ENCODE peak calls at places on chromosomes 13 and 19, in nine cellular contexts. O is brain microvascular endothelial cell; X is left ventricle myocardium inferior; Y is breast epithelium; D is prostate gland; K is psoas muscle; U is body of pancreas; P is heart left ventricle; J is CD8-positive, alpha-beta T cell. T is an unnamed sample. For H3K27me3, the result is how much of the 10 kb centered on the place peaks cover.

GRCh38 chr19:52640916-52641315 is 2.8 kb upstream of the ZNF83 start:
- DNase-seq in O (no peak), X (no peak), Y (no peak), D (no peak), K (no peak), U (no peak), P (no peak), J (no peak), T (no peak)

GRCh38 chr19:15264061-15264932 is 32.0 kb upstream of the EPHX3 start:
- DNase-seq in O (peak), X (peak), Y (peak), D (peak), K (peak), U (peak), P (peak), J (peak), T (no peak)

GRCh38 chr13:94678845-94679244 is 33.5 kb downstream of the SOX21 start:
- DNase-seq in O (no peak), X (no peak), Y (no peak), D (no peak), K (no peak), U (no peak), P (no peak), J (no peak), T (no peak)

GRCh38 chr13:106846571-106846970 is 278.6 kb upstream of the ARGLU1 start:
- DNase-seq in O (no peak), X (no peak), Y (no peak), D (no peak), K (no peak), U (no peak), P (no peak), J (no peak), T (no peak)

GRCh38 chr13:93344048-93344447 is 117.4 kb downstream of the GPC6 start:
- DNase-seq in O (no peak), X (no peak), Y (no peak), D (no peak), K (no peak), U (no peak), P (no peak), J (no peak), T (no peak)

GRCh38 chr19:44529541-44529940 is at the start of gene CEACAM20:
- DNase-seq in O (no peak), X (no peak), Y (no peak), D (no peak), K (no peak), U (no peak), P (no peak), J (no peak), T (no peak)

GRCh38 chr13:41411536-41411935 is 45.8 kb upstream of the RGCC start:
- DNase-seq in O (peak), X (no peak), Y (no peak), D (peak), K (no peak), U (no peak), P (no peak), J (no peak), T (no peak)

GRCh38 chr13:78999494-78999893 is 340.5 kb upstream of the OBI1 start:
- DNase-seq in O (no peak), X (no peak), Y (no peak), D (no peak), K (no peak), U (no peak), P (no peak), J (no peak), T (no peak)

GRCh38 chr13:73496711-73497110 is 437.9 kb downstream of the KLF5 start:
- DNase-seq in O (no peak), X (no peak), Y (no peak), D (no peak), K (no peak), U (no peak), P (no peak), J (no peak), T (no peak)

GRCh38 chr13:79385694-79386093 is 20.4 kb downstream of the RBM26 start:
- DNase-seq in O (no peak), X (no peak), Y (no peak), D (no peak), K (no peak), U (no peak), P (no peak), J (no peak), T (no peak)

GRCh38 chr13:100753391-100753790 is 78.8 kb upstream of the TMTC4 start:
- DNase-seq in O (no peak), X (no peak), Y (no peak), D (no peak), K (no peak), U (no peak), P (no peak), J (no peak), T (no peak)

GRCh38 chr13:84885868-84886267 is 913.4 kb downstream of the SLITRK6 start:
- DNase-seq in O (no peak), X (no peak), Y (no peak), D (no peak), K (no peak), U (no peak), P (no peak), J (no peak), T (no peak)

GRCh38 chr19:11138659-11139526 is 16.7 kb downstream of the SPC24 start:
- DNase-seq in O (peak), X (peak), Y (no peak), D (no peak), K (peak), U (peak), P (peak), J (no peak), T (no peak)

GRCh38 chr13:73336789-73337188 is 278.0 kb downstream of the KLF5 start:
- DNase-seq in O (no peak), X (no peak), Y (no peak), D (no peak), K (no peak), U (no peak), P (no peak), J (no peak), T (peak)

GRCh38 chr19:7860902-7861618 is 13.1 kb downstream of the PRR36 start:
- DNase-seq in O (no peak), X (no peak), Y (no peak), D (no peak), K (no peak), U (no peak), P (peak), J (no peak), T (no peak)

GRCh38 chr13:46553521-46553885 is 533 bp downstream of the LRCH1 start:
- DNase-seq in O (no peak), X (no peak), Y (peak), D (peak), K (no peak), U (no peak), P (no peak), J (peak), T (no peak)

GRCh38 chr19:44566984-44567383 is 37.5 kb upstream of the CEACAM20 start:
- DNase-seq in O (no peak), X (no peak), Y (no peak), D (no peak), K (no peak), U (no peak), P (no peak), J (no peak), T (no peak)

GRCh38 chr13:34469212-34469983 is 472.7 kb upstream of the NBEA start:
- DNase-seq in O (no peak), X (no peak), Y (no peak), D (peak), K (no peak), U (no peak), P (no peak), J (no peak), T (no peak)

GRCh38 chr19:34067861-34068271 is 104.4 kb upstream of the LSM14A start:
- DNase-seq in O (peak), X (no peak), Y (no peak), D (no peak), K (no peak), U (peak), P (no peak), J (no peak), T (no peak)

GRCh38 chr19:38437917-38438316 is 4.4 kb downstream of the RYR1 start:
- DNase-seq in O (no peak), X (no peak), Y (no peak), D (no peak), K (no peak), U (no peak), P (no peak), J (no peak), T (no peak)

GRCh38 chr13:113639661-113640262 is 18.2 kb downstream of the ATP4B start:
- DNase-seq in O (no peak), X (peak), Y (peak), D (no peak), K (no peak), U (peak), P (peak), J (no peak), T (no peak)

GRCh38 chr13:21304256-21304655 is 127.8 kb downstream of the MRPL57 start:
- DNase-seq in O (no peak), X (no peak), Y (no peak), D (no peak), K (no peak), U (no peak), P (no peak), J (no peak), T (no peak)

GRCh38 chr19:17866312-17867012 is 5.3 kb upstream of the SLC5A5 start:
- DNase-seq in O (no peak), X (no peak), Y (no peak), D (no peak), K (no peak), U (no peak), P (no peak), J (no peak), T (no peak)

GRCh38 chr13:50798923-50799322 is 44.6 kb downstream of the DLEU7 start:
- DNase-seq in O (peak), X (no peak), Y (no peak), D (no peak), K (no peak), U (no peak), P (no peak), J (no peak), T (no peak)

GRCh38 chr19:19746286-19747213 is 13.6 kb upstream of the ZNF14 start:
- DNase-seq in O (no peak), X (no peak), Y (no peak), D (no peak), K (no peak), U (no peak), P (no peak), J (no peak), T (no peak)

GRCh38 chr13:75830842-75831241 is 194.7 kb downstream of the LMO7 start:
- DNase-seq in O (no peak), X (no peak), Y (no peak), D (no peak), K (no peak), U (no peak), P (no peak), J (no peak), T (no peak)

GRCh38 chr13:98972627-98973026 is 5.2 kb downstream of the DOCK9 start:
- DNase-seq in O (peak), X (no peak), Y (no peak), D (no peak), K (no peak), U (no peak), P (no peak), J (no peak), T (peak)

DNA sequence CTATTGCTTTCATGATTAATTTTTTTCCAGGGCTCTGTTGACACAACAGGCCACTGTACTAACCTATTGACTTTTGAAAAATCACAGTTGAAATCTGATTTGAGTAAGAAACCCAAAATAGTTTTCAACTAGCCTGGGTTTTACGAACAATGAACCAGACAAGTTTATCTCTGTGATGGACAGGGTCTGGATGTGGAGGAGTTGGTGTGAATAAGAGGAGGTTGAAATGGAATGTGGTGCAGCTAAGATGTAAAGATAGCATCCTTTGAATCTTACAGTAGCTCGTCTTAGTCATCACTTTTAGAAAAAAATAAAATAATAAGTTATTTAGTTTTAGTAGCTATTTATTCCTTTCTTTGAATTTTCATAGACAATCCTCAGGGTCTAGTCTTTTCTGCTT is 8.3 kb upstream of the OXGR1 start:
- DNase-seq in O (peak), X (no peak), Y (no peak), D (no peak), K (no peak), U (no peak), P (no peak), J (no peak), T (no peak)
- H3K27me3 ChIP-seq in O (under half), X (under half), Y (under half), D (under half), K (under half), U (under half), P (under half), J (under half), T (under half)

DNA sequence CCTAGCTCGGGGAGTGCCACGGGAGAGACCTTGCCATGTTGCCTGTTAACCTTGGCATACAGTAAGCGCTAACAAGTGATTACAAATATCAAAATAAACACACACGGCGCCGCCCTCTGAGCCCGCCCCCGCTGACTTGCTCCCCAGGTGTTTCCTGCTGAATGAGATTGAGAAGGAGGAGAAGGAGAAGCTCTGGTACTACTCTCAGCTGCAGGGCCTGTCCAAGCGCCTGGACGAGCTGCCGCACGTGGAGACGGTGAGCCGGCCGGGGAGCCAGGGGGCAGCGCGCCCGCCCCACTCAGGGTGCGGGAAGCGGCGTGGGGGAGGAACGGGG is 5.0 kb downstream of the APC2 start:
- DNase-seq in O (no peak), X (no peak), Y (no peak), D (no peak), K (no peak), U (no peak), P (no peak), J (no peak), T (no peak)
- H3K27me3 ChIP-seq in O (half or more), X (half or more), Y (half or more), D (under half), K (half or more), U (under half), P (half or more), J (half or more), T (half or more)

GRCh38 chr19:1750343-1751021 is 2.8 kb upstream of the ONECUT3 start:
- DNase-seq in O (no peak), X (no peak), Y (no peak), D (no peak), K (no peak), U (no peak), P (no peak), J (no peak), T (no peak)
- H3K27me3 ChIP-seq in O (half or more), X (half or more), Y (half or more), D (half or more), K (half or more), U (under half), P (half or more), J (half or more), T (half or more)

GRCh38 chr19:50711805-50712204 is 7.8 kb downstream of the SHANK1 start:
- DNase-seq in O (no peak), X (no peak), Y (no peak), D (no peak), K (no peak), U (no peak), P (peak), J (no peak), T (no peak)

GRCh38 chr19:50712833-50713232 is 6.8 kb downstream of the SHANK1 start:
- DNase-seq in O (no peak), X (no peak), Y (no peak), D (no peak), K (no peak), U (no peak), P (peak), J (no peak), T (no peak)

GRCh38 chr19:50716178-50717025 is 3.2 kb downstream of the SHANK1 start:
- DNase-seq in O (no peak), X (no peak), Y (no peak), D (no peak), K (no peak), U (no peak), P (peak), J (no peak), T (no peak)

GRCh38 chr19:50711196-50711595 is 8.4 kb downstream of the SHANK1 start:
- DNase-seq in O (no peak), X (no peak), Y (no peak), D (no peak), K (no peak), U (no peak), P (peak), J (no peak), T (no peak)

DNA sequence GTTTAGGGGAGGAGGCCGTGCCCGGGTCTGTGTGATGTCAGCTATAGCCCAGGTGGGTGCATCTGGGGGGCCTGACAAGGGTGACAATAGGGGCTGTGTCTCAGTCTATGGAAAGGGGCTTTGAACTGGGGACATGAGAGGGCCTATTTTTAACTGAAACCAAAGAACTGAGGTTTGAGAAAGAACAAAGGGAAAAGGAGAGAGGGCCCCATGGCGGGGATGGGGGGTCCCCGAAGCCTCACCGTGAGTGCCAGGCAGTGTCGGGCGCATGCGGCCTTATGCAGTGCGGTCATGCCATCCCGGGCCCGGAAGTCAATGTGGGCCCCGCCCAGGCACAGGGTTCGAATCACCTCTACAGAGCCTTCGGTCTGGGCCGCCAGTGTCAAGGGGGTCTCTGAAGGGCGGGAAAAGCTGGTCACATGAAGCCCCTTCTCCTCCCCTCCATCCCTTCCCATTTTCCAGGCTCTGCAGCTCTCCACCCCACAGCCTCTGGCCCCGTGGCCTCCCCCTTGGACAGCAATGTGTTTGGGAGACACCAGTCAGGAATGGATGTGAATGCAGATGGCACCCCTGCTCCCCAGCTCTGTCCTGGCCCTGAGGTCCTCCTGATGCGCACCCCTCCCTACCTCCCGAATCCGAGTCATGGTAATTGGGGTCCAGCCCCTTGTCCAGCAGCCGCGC is 5.9 kb downstream of the SHANK1 start:
- DNase-seq in O (no peak), X (no peak), Y (no peak), D (no peak), K (no peak), U (no peak), P (no peak), J (no peak), T (no peak)
- H3K27me3 ChIP-seq in O (under half), X (half or more), Y (under half), D (under half), K (under half), U (under half), P (under half), J (under half), T (under half)

GRCh38 chr19:613732-614567 is 19.4 kb downstream of the POLRMT start:
- DNase-seq in O (no peak), X (no peak), Y (no peak), D (no peak), K (no peak), U (no peak), P (no peak), J (no peak), T (no peak)
- H3K27me3 ChIP-seq in O (under half), X (under half), Y (under half), D (under half), K (under half), U (under half), P (under half), J (under half), T (under half)

DNA sequence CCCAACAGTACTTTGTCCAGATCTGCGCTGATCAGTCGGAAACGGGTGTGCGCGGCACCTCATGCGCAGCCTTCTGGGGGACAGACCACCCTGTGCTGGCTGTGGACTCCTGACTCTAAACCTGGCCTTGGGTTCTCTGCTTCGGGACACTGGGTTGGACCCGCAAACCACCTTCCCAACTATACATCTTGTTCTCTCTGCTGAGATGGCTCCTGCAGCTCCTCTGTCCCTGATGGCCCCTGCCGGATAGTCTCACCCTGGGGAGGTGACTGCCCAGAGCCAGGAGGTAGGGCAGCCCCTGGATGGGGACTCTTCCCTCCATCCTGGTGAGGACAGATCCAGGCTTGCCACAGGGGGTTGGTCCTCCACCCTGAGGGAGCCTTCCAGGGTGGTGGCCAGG is 23.3 kb downstream of the RFX1 start:
- DNase-seq in O (no peak), X (no peak), Y (no peak), D (no peak), K (no peak), U (no peak), P (no peak), J (no peak), T (no peak)
- H3K27me3 ChIP-seq in O (under half), X (under half), Y (under half), D (under half), K (under half), U (under half), P (under half), J (under half), T (under half)

GRCh38 chr19:35882074-35882832 is 13.9 kb downstream of the APLP1 start:
- DNase-seq in O (peak), X (no peak), Y (no peak), D (peak), K (no peak), U (peak), P (no peak), J (no peak), T (no peak)
- H3K27me3 ChIP-seq in O (under half), X (under half), Y (under half), D (under half), K (under half), U (under half), P (under half), J (under half), T (under half)

GRCh38 chr13:105016266-105016665 is 1519.2 kb downstream of the EFNB2 start:
- DNase-seq in O (no peak), X (no peak), Y (no peak), D (no peak), K (no peak), U (no peak), P (no peak), J (no peak), T (no peak)

GRCh38 chr13:105019073-105019472 is 1516.4 kb downstream of the EFNB2 start:
- DNase-seq in O (no peak), X (no peak), Y (no peak), D (no peak), K (no peak), U (no peak), P (no peak), J (no peak), T (no peak)
- H3K27me3 ChIP-seq in O (under half), X (under half), Y (under half), D (under half), K (under half), U (under half), P (under half), J (under half), T (under half)